ENCODE peak calls at places on chromosomes 11 and 22, in ten cellular contexts. F, P, Z, C, K, L, B, T, O and N are unnamed samples.

GRCh38 chr11:13042873-13043338 is 33.8 kb downstream of the RASSF10 start:
- DNase-seq in C (no peak), Z (no peak), F (no peak), K (no peak), O (peak; percentile 70), P (no peak), L (no peak), T (no peak), B (no peak), N (no peak)

GRCh38 chr11:115456019-115456418 is 48.2 kb downstream of the CADM1 start:
- DNase-seq in O (no peak), B (no peak), L (no peak), K (no peak), F (no peak), T (no peak), C (no peak), Z (no peak), P (no peak), N (no peak)

GRCh38 chr11:73334244-73335203 is 26.4 kb downstream of the ARHGEF17 start:
- DNase-seq in F (no peak), L (no peak), O (peak; percentile 51), B (peak; percentile 95), C (peak; percentile 67), T (no peak), P (peak; percentile 94), Z (peak; percentile 29), K (peak; percentile 85), N (no peak)

GRCh38 chr11:66081505-66081904 is 11.4 kb downstream of the PACS1 start:
- DNase-seq in L (no peak), C (peak; percentile 50), O (no peak), T (peak; percentile 75), P (no peak), F (peak; percentile 65), K (peak; percentile 27), B (peak; percentile 27), Z (peak; percentile 16), N (peak; percentile 57)

GRCh38 chr11:95341246-95341645 is 110.2 kb upstream of the SESN3 start:
- DNase-seq in O (no peak), F (no peak), K (peak; percentile 1), C (no peak), Z (no peak), T (no peak), B (no peak), P (peak; percentile 73), L (no peak), N (no peak)

GRCh38 chr11:107453594-107454286 is 3.9 kb downstream of the CWF19L2 start:
- DNase-seq in P (no peak), C (no peak), B (no peak), K (no peak), O (no peak), L (no peak), T (no peak), Z (no peak), F (no peak), N (no peak)

GRCh38 chr22:22343603-22344276 is 99.2 kb downstream of the VPREB1 start:
- DNase-seq in L (no peak), C (no peak), O (no peak), K (no peak), Z (no peak), B (no peak), P (no peak), F (no peak), T (no peak), N (peak; percentile 86)

GRCh38 chr22:29073618-29074275 is 912 bp downstream of the KREMEN1 start:
- DNase-seq in P (peak; percentile 34), T (peak; percentile 16), C (peak; percentile 79), Z (no peak), L (no peak), F (peak; percentile 35), K (no peak), O (no peak), B (peak; percentile 21), N (peak; percentile 52)

GRCh38 chr11:3837793-3838192 is 3.0 kb downstream of the RHOG start:
- DNase-seq in L (no peak), B (peak; percentile 45), K (no peak), T (no peak), O (no peak), Z (peak; percentile 31), C (no peak), P (peak; percentile 50), F (no peak), N (peak; percentile 33)

GRCh38 chr11:9861860-9862725 is 198.2 kb downstream of the SWAP70 start:
- DNase-seq in B (peak; percentile 79), Z (peak; percentile 34), T (peak; percentile 21), P (peak; percentile 83), F (peak; percentile 22), K (peak; percentile 85), L (peak; percentile 70), O (peak; percentile 88), C (peak; percentile 39), N (peak; percentile 75)

GRCh38 chr11:30987819-30988218 is 381.7 kb downstream of the DCDC1 start:
- DNase-seq in Z (no peak), P (no peak), B (no peak), F (no peak), L (no peak), O (no peak), T (no peak), K (no peak), C (no peak), N (no peak)

GRCh38 chr11:66744485-66745355 is 15.7 kb upstream of the SPTBN2 start:
- DNase-seq in B (peak; percentile 77), P (peak; percentile 41), T (peak; percentile 90), Z (peak; percentile 86), O (peak; percentile 83), C (peak; percentile 95), F (peak; percentile 88), L (peak; percentile 80), K (peak; percentile 55), N (peak; percentile 88)

GRCh38 chr22:20656902-20657836 is 116.7 kb upstream of the SERPIND1 start:
- DNase-seq in O (peak; percentile 23), F (no peak), L (no peak), T (no peak), Z (no peak), C (no peak), P (peak; percentile 15), K (peak; percentile 17), B (no peak), N (no peak)

GRCh38 chr11:69822676-69823494 is 3.7 kb upstream of the FGF3 start:
- DNase-seq in B (no peak), P (no peak), Z (no peak), F (no peak), K (no peak), C (no peak), T (no peak), L (no peak), O (no peak), N (no peak)

GRCh38 chr11:92830382-92831148 is 138.9 kb upstream of the MTNR1B start:
- DNase-seq in C (no peak), Z (no peak), F (no peak), O (no peak), B (no peak), P (no peak), T (no peak), L (no peak), K (no peak), N (no peak)

GRCh38 chr11:121723261-121723741 is 270.5 kb upstream of the SORL1-AS1 start:
- DNase-seq in K (no peak), T (no peak), C (no peak), B (peak; percentile 8), Z (peak; percentile 58), O (no peak), F (no peak), P (peak; percentile 15), L (no peak), N (no peak)

GRCh38 chr22:37581534-37581933 is 1.6 kb upstream of the LGALS2 start:
- DNase-seq in O (no peak), B (no peak), L (no peak), F (no peak), P (no peak), K (no peak), T (no peak), Z (peak; percentile 37), C (peak; percentile 78), N (peak; percentile 66)

GRCh38 chr22:38240734-38241252 is 32.0 kb downstream of the TMEM184B start:
- DNase-seq in K (peak; percentile 97), C (no peak), F (no peak), Z (no peak), T (no peak), L (no peak), P (peak; percentile 87), B (peak; percentile 91), O (peak; percentile 73), N (peak; percentile 76)

GRCh38 chr11:44825058-44825795 is 98.5 kb downstream of the TSPAN18 start:
- DNase-seq in T (no peak), K (no peak), L (no peak), B (no peak), C (no peak), F (no peak), O (no peak), P (no peak), Z (no peak), N (no peak)

GRCh38 chr22:46366801-46367706 is 31.5 kb downstream of the TRMU start:
- DNase-seq in B (no peak), C (no peak), O (no peak), Z (no peak), T (no peak), P (no peak), K (no peak), L (no peak), F (no peak), N (peak; percentile 24)

GRCh38 chr11:1358286-1358685 is 31.4 kb upstream of the BRSK2 start:
- DNase-seq in B (no peak), F (no peak), Z (no peak), T (no peak), L (no peak), K (no peak), C (no peak), O (no peak), P (no peak), N (no peak)

GRCh38 chr11:125948278-125949051 is 2.6 kb downstream of the VSIG10L2 start:
- DNase-seq in P (no peak), Z (no peak), F (no peak), O (no peak), L (no peak), B (no peak), K (no peak), C (no peak), T (no peak), N (no peak)

GRCh38 chr11:17277024-17277584 is 565 bp downstream of the NUCB2 start:
- DNase-seq in B (peak; percentile 62), T (no peak), F (no peak), L (peak; percentile 66), K (peak; percentile 81), O (peak; percentile 24), P (peak; percentile 61), Z (no peak), C (no peak), N (peak; percentile 45)

GRCh38 chr22:34416321-34416900 is 496.1 kb upstream of the LARGE1 start:
- DNase-seq in O (no peak), L (no peak), T (no peak), P (no peak), B (no peak), Z (no peak), C (no peak), K (no peak), F (no peak), N (no peak)

GRCh38 chr22:26550498-26551033 is 38.3 kb upstream of the TFIP11 start:
- DNase-seq in O (no peak), C (no peak), F (no peak), Z (peak; percentile 14), P (peak; percentile 92), B (peak; percentile 99), K (peak; percentile 92), T (no peak), L (no peak), N (no peak)

GRCh38 chr11:128181090-128181485 is 406.3 kb downstream of the ETS1 start:
- DNase-seq in T (no peak), C (no peak), B (no peak), Z (no peak), P (peak; percentile 66), K (no peak), L (no peak), F (no peak), O (no peak), N (no peak)

GRCh38 chr11:57357827-57358226 is 19.7 kb downstream of the P2RX3 start:
- DNase-seq in L (no peak), K (no peak), C (no peak), O (no peak), F (no peak), Z (no peak), B (no peak), P (peak; percentile 26), T (no peak), N (no peak)

GRCh38 chr11:117299351-117300300 is 8.5 kb downstream of the BACE1-AS start:
- DNase-seq in T (no peak), L (no peak), K (no peak), C (no peak), F (no peak), O (no peak), P (no peak), Z (no peak), B (no peak), N (peak; percentile 29)